ENCODE peak calls at places on chromosomes 6 and 20, in five cellular contexts. One of them, this sample, is unnamed.

GRCh38 chr20:1377341-1377871 is 15.4 kb downstream of the FKBP1A start:
- DNase-seq in GM23248: no peak
- DNase-seq in IMR-90: no peak
- DNase-seq in HCT116: no peak
- DNase-seq in adipocyte: no peak
- DNase-seq in this sample: peak

GRCh38 chr6:20192625-20193024 is 19.6 kb downstream of the MBOAT1 start:
- DNase-seq in GM23248: no peak
- DNase-seq in IMR-90: no peak
- DNase-seq in HCT116: no peak
- DNase-seq in adipocyte: no peak
- DNase-seq in this sample: peak

GRCh38 chr20:17872434-17872833 is 96.2 kb downstream of the SNX5 start:
- DNase-seq in GM23248: no peak
- DNase-seq in IMR-90: no peak
- DNase-seq in HCT116: no peak
- DNase-seq in adipocyte: no peak
- DNase-seq in this sample: no peak

GRCh38 chr20:49713779-49714712 is at the start of gene B4GALT5:
- DNase-seq in GM23248: peak
- DNase-seq in IMR-90: peak
- DNase-seq in HCT116: peak
- DNase-seq in adipocyte: peak
- DNase-seq in this sample: peak

GRCh38 chr6:170208651-170209353 is 82.1 kb downstream of the DLL1 start:
- DNase-seq in GM23248: no peak
- DNase-seq in IMR-90: no peak
- DNase-seq in HCT116: no peak
- DNase-seq in adipocyte: no peak
- DNase-seq in this sample: peak

GRCh38 chr20:4811661-4812181 is 90.0 kb downstream of the PRND start:
- DNase-seq in GM23248: no peak
- DNase-seq in IMR-90: no peak
- DNase-seq in HCT116: no peak
- DNase-seq in adipocyte: no peak
- DNase-seq in this sample: peak

GRCh38 chr6:10256113-10256690 is 158.7 kb downstream of the TFAP2A start:
- DNase-seq in GM23248: peak
- DNase-seq in IMR-90: no peak
- DNase-seq in HCT116: peak
- DNase-seq in adipocyte: peak
- DNase-seq in this sample: no peak

GRCh38 chr6:53588816-53589509 is 44.1 kb upstream of the GCLC start:
- DNase-seq in GM23248: no peak
- DNase-seq in IMR-90: no peak
- DNase-seq in HCT116: no peak
- DNase-seq in adipocyte: no peak
- DNase-seq in this sample: no peak

GRCh38 chr6:168196385-168196860 is 117.4 kb upstream of the FRMD1 start:
- DNase-seq in GM23248: no peak
- DNase-seq in IMR-90: no peak
- DNase-seq in HCT116: no peak
- DNase-seq in adipocyte: no peak
- DNase-seq in this sample: peak

DNA sequence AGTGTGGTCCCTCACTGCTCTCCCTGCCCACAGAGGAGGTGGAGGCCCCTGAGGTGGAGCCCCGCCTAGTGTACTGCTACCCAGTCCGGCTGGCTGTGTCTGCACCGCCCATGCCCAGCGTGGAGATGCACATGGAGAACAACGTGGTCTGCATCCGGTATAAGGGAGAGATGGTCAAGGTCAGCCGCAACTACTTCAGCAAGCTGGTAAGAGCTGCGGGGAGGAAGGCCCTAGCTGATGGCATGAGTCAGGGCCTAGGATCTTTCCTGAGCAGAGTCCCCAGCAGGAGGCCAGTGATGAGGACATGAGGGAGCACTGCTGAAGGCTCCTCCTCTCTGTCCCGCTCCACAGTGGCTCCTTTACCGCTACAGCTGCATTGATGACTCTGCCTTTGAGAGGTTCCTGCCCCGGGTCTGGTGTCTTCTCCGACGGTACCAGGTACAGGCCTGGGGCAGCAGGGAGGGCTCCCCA is 11.2 kb downstream of the PCIF1 start:
- DNase-seq in GM23248: peak
- DNase-seq in IMR-90: peak
- DNase-seq in HCT116: no peak
- DNase-seq in adipocyte: no peak
- DNase-seq in this sample: no peak
- H3K9ac ChIP-seq in GM23248: peak
- H3K9ac ChIP-seq in IMR-90: no peak
- H3K9ac ChIP-seq in HCT116: no peak
- H3K9ac ChIP-seq in adipocyte: peak
- H3K9ac ChIP-seq in this sample: no peak

GRCh38 chr20:57709823-57710799 is at the start of gene PMEPA1:
- DNase-seq in GM23248: peak
- DNase-seq in IMR-90: peak
- DNase-seq in HCT116: peak
- DNase-seq in adipocyte: peak
- DNase-seq in this sample: peak
- H3K9ac ChIP-seq in GM23248: peak
- H3K9ac ChIP-seq in IMR-90: peak
- H3K9ac ChIP-seq in HCT116: no peak
- H3K9ac ChIP-seq in adipocyte: peak
- H3K9ac ChIP-seq in this sample: peak

GRCh38 chr6:188821-189655 is 103.2 kb upstream of the DUSP22 start:
- DNase-seq in GM23248: peak
- DNase-seq in IMR-90: peak
- DNase-seq in HCT116: peak
- DNase-seq in adipocyte: peak
- DNase-seq in this sample: peak
- H3K9ac ChIP-seq in GM23248: no peak
- H3K9ac ChIP-seq in IMR-90: no peak
- H3K9ac ChIP-seq in HCT116: no peak
- H3K9ac ChIP-seq in adipocyte: no peak
- H3K9ac ChIP-seq in this sample: no peak

DNA sequence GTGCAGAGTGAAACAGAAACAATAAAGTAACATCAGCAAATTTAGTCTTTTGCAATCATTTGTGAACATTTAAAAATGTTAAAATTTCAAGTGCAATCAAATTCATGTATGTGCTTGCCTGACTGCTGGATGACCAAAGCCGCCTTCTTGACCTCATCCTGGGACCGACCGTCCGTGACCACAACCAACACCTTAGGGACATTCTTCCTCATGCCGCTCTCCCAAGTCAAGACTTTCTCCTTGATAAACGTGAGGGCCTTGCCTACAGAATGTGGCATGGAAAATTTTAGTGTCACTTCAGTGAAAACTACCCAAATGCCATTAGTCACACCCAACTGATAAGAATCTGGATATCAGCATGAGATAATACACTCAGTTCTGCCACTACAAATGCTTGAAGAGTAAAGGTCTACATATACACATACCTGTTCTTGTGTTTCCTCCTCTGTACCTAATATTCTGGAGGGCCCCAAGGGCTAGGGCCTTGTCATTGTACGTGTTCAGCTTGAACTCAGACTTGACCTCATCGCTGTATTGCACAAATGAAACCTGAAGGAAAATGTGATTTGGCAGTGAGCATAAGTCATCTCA is 86.8 kb downstream of the COL12A1 start:
- DNase-seq in GM23248: no peak
- DNase-seq in IMR-90: no peak
- DNase-seq in HCT116: peak
- DNase-seq in adipocyte: no peak
- DNase-seq in this sample: no peak
- H3K9ac ChIP-seq in GM23248: no peak
- H3K9ac ChIP-seq in IMR-90: no peak
- H3K9ac ChIP-seq in HCT116: no peak
- H3K9ac ChIP-seq in adipocyte: no peak
- H3K9ac ChIP-seq in this sample: no peak

GRCh38 chr6:69018911-69019310 is 383.8 kb downstream of the ADGRB3 start:
- DNase-seq in GM23248: no peak
- DNase-seq in IMR-90: no peak
- DNase-seq in HCT116: no peak
- DNase-seq in adipocyte: no peak
- DNase-seq in this sample: no peak
- H3K9ac ChIP-seq in GM23248: no peak
- H3K9ac ChIP-seq in IMR-90: no peak
- H3K9ac ChIP-seq in HCT116: no peak
- H3K9ac ChIP-seq in adipocyte: no peak
- H3K9ac ChIP-seq in this sample: no peak

GRCh38 chr6:74753883-74754600 is 451.8 kb downstream of the COL12A1 start:
- DNase-seq in GM23248: no peak
- DNase-seq in IMR-90: no peak
- DNase-seq in HCT116: no peak
- DNase-seq in adipocyte: peak
- DNase-seq in this sample: no peak

GRCh38 chr6:74755196-74755595 is 450.7 kb downstream of the COL12A1 start:
- DNase-seq in GM23248: no peak
- DNase-seq in IMR-90: no peak
- DNase-seq in HCT116: no peak
- DNase-seq in adipocyte: no peak
- DNase-seq in this sample: no peak

GRCh38 chr6:74749211-74750142 is 456.4 kb downstream of the COL12A1 start:
- DNase-seq in GM23248: no peak
- DNase-seq in IMR-90: no peak
- DNase-seq in HCT116: no peak
- DNase-seq in adipocyte: peak
- DNase-seq in this sample: no peak

GRCh38 chr6:74755748-74756147 is 450.1 kb downstream of the COL12A1 start:
- DNase-seq in GM23248: no peak
- DNase-seq in IMR-90: no peak
- DNase-seq in HCT116: no peak
- DNase-seq in adipocyte: no peak
- DNase-seq in this sample: no peak

DNA sequence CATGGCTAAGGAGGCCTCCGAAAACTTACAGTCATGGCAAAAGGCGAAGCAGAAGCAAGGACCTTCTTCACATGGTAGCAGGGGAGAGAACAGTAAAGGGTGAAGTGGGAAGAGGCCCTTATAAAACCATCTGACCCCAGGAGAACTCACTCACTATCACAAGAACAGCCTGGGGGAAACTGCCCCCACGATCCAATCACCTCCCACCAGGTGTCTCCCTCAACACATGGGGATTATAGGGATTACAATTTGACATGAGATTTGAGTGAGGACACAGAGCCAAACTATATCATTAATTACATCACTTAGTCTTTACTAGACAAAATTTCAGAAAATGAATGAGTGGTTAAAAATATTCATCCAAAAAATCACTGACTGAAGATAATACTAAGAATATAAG is 453.6 kb downstream of the COL12A1 start:
- DNase-seq in GM23248: no peak
- DNase-seq in IMR-90: no peak
- DNase-seq in HCT116: no peak
- DNase-seq in adipocyte: no peak
- DNase-seq in this sample: no peak
- H3K9ac ChIP-seq in GM23248: no peak
- H3K9ac ChIP-seq in IMR-90: no peak
- H3K9ac ChIP-seq in HCT116: no peak
- H3K9ac ChIP-seq in adipocyte: no peak
- H3K9ac ChIP-seq in this sample: no peak

DNA sequence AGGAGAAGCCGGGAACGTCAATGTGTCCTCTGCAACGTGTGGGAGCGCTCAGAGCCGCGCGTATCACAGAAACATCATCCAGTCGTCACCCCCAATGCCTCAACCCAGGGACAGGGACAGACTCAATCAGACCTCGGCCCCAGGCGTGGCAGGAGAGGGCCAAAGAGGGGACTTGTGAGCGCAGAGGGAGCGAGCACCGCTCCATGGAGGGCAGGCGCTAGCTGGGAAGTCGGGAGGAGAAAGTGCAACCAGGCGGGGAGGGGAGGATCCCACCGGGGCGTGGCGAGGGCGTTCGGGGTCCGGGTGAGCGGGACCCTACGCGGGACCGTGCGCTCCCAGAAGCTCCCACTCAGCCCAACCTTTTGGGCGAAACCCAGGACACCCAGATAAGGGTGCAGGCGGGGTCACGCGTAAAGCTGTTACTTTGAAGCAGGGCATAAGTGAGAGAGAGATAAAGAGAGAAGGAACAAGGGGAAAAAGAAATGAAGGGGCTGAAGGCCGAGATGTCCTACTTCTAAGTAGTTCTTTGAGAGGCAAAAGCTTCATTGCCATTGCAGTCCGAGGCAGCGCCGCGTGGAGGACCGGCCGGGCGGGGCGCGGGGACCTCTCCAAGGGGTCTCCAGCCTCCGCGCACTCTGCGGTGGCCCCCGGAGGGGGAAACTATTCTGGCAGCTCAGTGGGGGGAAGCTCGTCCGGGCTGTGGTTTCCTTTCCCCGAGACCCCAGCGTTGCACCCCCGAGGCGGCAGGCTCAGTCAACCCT is 862 bp upstream of the SOBP start:
- DNase-seq in GM23248: peak
- DNase-seq in IMR-90: peak
- DNase-seq in HCT116: no peak
- DNase-seq in adipocyte: peak
- DNase-seq in this sample: peak
- H3K9ac ChIP-seq in GM23248: peak
- H3K9ac ChIP-seq in IMR-90: peak
- H3K9ac ChIP-seq in HCT116: peak
- H3K9ac ChIP-seq in adipocyte: peak
- H3K9ac ChIP-seq in this sample: peak

GRCh38 chr20:10352934-10353866 is 80.8 kb downstream of the MKKS start:
- DNase-seq in GM23248: no peak
- DNase-seq in IMR-90: no peak
- DNase-seq in HCT116: no peak
- DNase-seq in adipocyte: no peak
- DNase-seq in this sample: no peak
- H3K9ac ChIP-seq in GM23248: no peak
- H3K9ac ChIP-seq in IMR-90: no peak
- H3K9ac ChIP-seq in HCT116: no peak
- H3K9ac ChIP-seq in adipocyte: no peak
- H3K9ac ChIP-seq in this sample: no peak

GRCh38 chr20:10670521-10671220 is 3.1 kb downstream of the JAG1 start:
- DNase-seq in GM23248: no peak
- DNase-seq in IMR-90: peak
- DNase-seq in HCT116: no peak
- DNase-seq in adipocyte: no peak
- DNase-seq in this sample: no peak
- H3K9ac ChIP-seq in GM23248: peak
- H3K9ac ChIP-seq in IMR-90: peak
- H3K9ac ChIP-seq in HCT116: peak
- H3K9ac ChIP-seq in adipocyte: peak
- H3K9ac ChIP-seq in this sample: peak